ENCODE peak calls at places on chromosome 5, in four cellular contexts. One of them, this sample, is unnamed.
A peak's percentile ranks its signal among the peaks of the same experiment; 100 is the strongest.

GRCh38 chr5:136087961-136088871 is 44.4 kb upstream of the SMAD5 start:
- DNase-seq in HepG2: no peak
- DNase-seq in A549: no peak
- DNase-seq in SK-N-SH: no peak
- DNase-seq in this sample: no peak

GRCh38 chr5:7010578-7010977 is 297.3 kb downstream of the TENT4A start:
- DNase-seq in HepG2: no peak
- DNase-seq in A549: no peak
- DNase-seq in SK-N-SH: no peak
- DNase-seq in this sample: no peak

GRCh38 chr5:135236187-135236835 is 162.7 kb downstream of the MACROH2A1 start:
- DNase-seq in HepG2: no peak
- DNase-seq in A549: no peak
- DNase-seq in SK-N-SH: no peak
- DNase-seq in this sample: no peak

GRCh38 chr5:73378765-73379164 is 69.8 kb downstream of the FOXD1 start:
- DNase-seq in HepG2: no peak
- DNase-seq in A549: no peak
- DNase-seq in SK-N-SH: no peak
- DNase-seq in this sample: no peak

GRCh38 chr5:74641778-74642542 is 1.4 kb upstream of the ENC1 start:
- DNase-seq in HepG2: peak; percentile 62
- DNase-seq in A549: no peak
- DNase-seq in SK-N-SH: peak; percentile 44
- DNase-seq in this sample: peak; percentile 81

GRCh38 chr5:110665184-110665726 is 61.2 kb downstream of the TMEM232 start:
- DNase-seq in HepG2: no peak
- DNase-seq in A549: no peak
- DNase-seq in SK-N-SH: no peak
- DNase-seq in this sample: no peak

GRCh38 chr5:144194148-144194547 is 23.5 kb downstream of the KCTD16 start:
- DNase-seq in HepG2: no peak
- DNase-seq in A549: no peak
- DNase-seq in SK-N-SH: no peak
- DNase-seq in this sample: no peak

GRCh38 chr5:174481737-174482136 is 242.6 kb upstream of the MSX2 start:
- DNase-seq in HepG2: no peak
- DNase-seq in A549: no peak
- DNase-seq in SK-N-SH: no peak
- DNase-seq in this sample: no peak

GRCh38 chr5:172288465-172288864 is 4.9 kb upstream of the UBTD2 start:
- DNase-seq in HepG2: no peak
- DNase-seq in A549: no peak
- DNase-seq in SK-N-SH: no peak
- DNase-seq in this sample: no peak

GRCh38 chr5:167968784-167969183 is 322.7 kb upstream of the WWC1 start:
- DNase-seq in HepG2: no peak
- DNase-seq in A549: no peak
- DNase-seq in SK-N-SH: no peak
- DNase-seq in this sample: no peak

GRCh38 chr5:134018154-134018985 is 13.6 kb upstream of the VDAC1 start:
- DNase-seq in HepG2: peak; percentile 91
- DNase-seq in A549: peak; percentile 80
- DNase-seq in SK-N-SH: no peak
- DNase-seq in this sample: no peak

GRCh38 chr5:32276173-32276853 is 36.4 kb downstream of the MTMR12 start:
- DNase-seq in HepG2: peak; percentile 23
- DNase-seq in A549: no peak
- DNase-seq in SK-N-SH: no peak
- DNase-seq in this sample: no peak

GRCh38 chr5:124285071-124285470 is 461.4 kb downstream of the ZNF608 start:
- DNase-seq in HepG2: no peak
- DNase-seq in A549: no peak
- DNase-seq in SK-N-SH: no peak
- DNase-seq in this sample: no peak

GRCh38 chr5:96816991-96817390 is 9.2 kb upstream of the ERAP1 start:
- DNase-seq in HepG2: no peak
- DNase-seq in A549: no peak
- DNase-seq in SK-N-SH: no peak
- DNase-seq in this sample: no peak

GRCh38 chr5:180795771-180796313 is 6.8 kb downstream of the MGAT1 start:
- DNase-seq in HepG2: no peak
- DNase-seq in A549: no peak
- DNase-seq in SK-N-SH: no peak
- DNase-seq in this sample: no peak
- H3K4me1 ChIP-seq in HepG2: peaks cover 22% of the 10 kb centered on the region
- H3K4me1 ChIP-seq in A549: peaks cover 27% of the 10 kb centered on the region
- H3K4me1 ChIP-seq in SK-N-SH: peaks cover 11% of the 10 kb centered on the region
- H3K4me1 ChIP-seq in this sample: peaks cover 8% of the 10 kb centered on the region

DNA sequence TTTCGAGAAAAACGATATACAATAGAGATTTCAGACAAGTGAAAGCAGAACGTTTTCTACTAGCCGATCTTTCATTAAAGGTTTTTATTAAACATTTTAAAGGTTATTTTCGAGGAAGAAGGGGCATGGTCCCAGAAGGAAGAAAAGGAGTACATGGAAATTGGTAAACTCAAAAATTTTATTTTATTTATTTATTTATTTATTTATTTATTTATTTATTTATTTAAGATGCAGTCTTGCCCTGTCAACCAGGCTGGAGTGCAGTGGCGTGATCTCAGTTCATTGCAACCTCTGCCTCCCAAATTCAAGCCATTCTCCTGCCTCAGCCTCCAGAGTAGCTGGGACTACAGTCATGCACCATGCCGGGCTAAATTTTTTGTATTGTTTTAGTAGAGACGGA is 77.4 kb downstream of the RANBP17 start:
- DNase-seq in HepG2: no peak
- DNase-seq in A549: no peak
- DNase-seq in SK-N-SH: no peak
- DNase-seq in this sample: no peak
- TF ChIP-seq REST in HepG2: no peak
- TF ChIP-seq REST in A549: no peak
- TF ChIP-seq REST in SK-N-SH: no peak
- TF ChIP-seq REST in this sample: no peak

DNA sequence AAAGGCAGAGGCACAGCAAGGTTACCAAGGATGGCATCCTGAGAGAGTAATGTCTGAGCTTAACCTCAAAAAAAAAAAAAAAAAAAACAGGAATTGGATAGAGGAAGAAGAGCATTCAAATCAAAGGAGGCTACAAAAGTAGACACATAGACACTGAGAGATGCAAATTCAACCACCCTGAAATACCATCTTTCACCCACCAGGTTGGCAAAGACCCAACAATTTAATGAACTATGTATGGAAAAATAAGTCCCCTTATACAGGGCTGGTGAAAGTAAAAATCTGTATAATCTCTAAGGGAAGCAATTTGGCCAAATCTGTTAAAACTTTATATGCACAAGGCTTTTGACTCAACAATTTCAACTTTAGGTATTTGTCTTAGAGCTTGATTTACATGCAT is 4.9 kb downstream of the NADK2 start:
- DNase-seq in HepG2: no peak
- DNase-seq in A549: no peak
- DNase-seq in SK-N-SH: no peak
- DNase-seq in this sample: no peak
- H3K4me1 ChIP-seq in HepG2: peaks cover 45% of the 10 kb centered on the region
- H3K4me1 ChIP-seq in A549: peaks cover 19% of the 10 kb centered on the region
- H3K4me1 ChIP-seq in SK-N-SH: peaks cover 22% of the 10 kb centered on the region
- H3K4me1 ChIP-seq in this sample: peaks cover 21% of the 10 kb centered on the region

GRCh38 chr5:158532739-158533138 is 567.0 kb downstream of the EBF1 start:
- DNase-seq in HepG2: no peak
- DNase-seq in A549: no peak
- DNase-seq in SK-N-SH: no peak
- DNase-seq in this sample: no peak

GRCh38 chr5:158534203-158534602 is 565.5 kb downstream of the EBF1 start:
- DNase-seq in HepG2: no peak
- DNase-seq in A549: no peak
- DNase-seq in SK-N-SH: no peak
- DNase-seq in this sample: no peak

GRCh38 chr5:158537343-158537742 is 562.4 kb downstream of the EBF1 start:
- DNase-seq in HepG2: no peak
- DNase-seq in A549: no peak
- DNase-seq in SK-N-SH: no peak
- DNase-seq in this sample: no peak

GRCh38 chr5:158530111-158530510 is 569.6 kb downstream of the EBF1 start:
- DNase-seq in HepG2: no peak
- DNase-seq in A549: no peak
- DNase-seq in SK-N-SH: no peak
- DNase-seq in this sample: no peak

GRCh38 chr5:158531899-158532298 is 567.8 kb downstream of the EBF1 start:
- DNase-seq in HepG2: no peak
- DNase-seq in A549: no peak
- DNase-seq in SK-N-SH: no peak
- DNase-seq in this sample: no peak
- TF ChIP-seq REST in HepG2: no peak
- TF ChIP-seq REST in A549: no peak
- TF ChIP-seq REST in SK-N-SH: no peak
- TF ChIP-seq REST in this sample: no peak

DNA sequence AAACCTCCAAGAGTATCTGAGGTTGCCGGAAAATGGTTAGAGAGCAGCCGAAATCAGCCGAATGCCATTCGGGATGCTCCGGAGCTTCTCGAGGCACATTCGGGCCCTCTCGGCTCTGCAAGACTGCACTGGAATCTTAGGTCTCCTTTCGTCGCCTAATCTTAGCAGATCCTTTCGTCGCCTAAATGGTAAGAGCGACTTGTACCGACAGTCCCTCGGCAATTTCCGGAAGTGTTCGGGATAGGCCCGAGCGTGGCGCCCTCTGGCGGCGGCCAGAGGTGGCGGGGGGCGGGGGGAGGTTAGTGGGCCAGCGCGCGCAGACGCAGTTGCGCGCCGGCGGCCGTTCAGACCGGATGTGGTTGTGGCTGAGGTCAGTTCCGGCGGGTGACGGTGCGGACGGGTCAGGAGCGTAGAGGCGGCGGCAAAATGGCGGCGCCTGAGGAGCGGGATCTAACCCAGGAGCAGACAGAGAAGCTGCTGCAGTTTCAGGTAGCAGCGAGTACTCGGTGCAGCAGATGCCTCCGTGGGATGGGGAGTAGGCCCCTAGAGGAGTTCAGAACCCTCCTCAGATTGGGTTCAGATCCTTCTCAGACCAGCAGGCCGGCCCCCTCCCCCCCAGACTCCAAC is at the start of gene FAF2:
- DNase-seq in HepG2: peak; percentile 88
- DNase-seq in A549: peak; percentile 99
- DNase-seq in SK-N-SH: peak; percentile 99
- DNase-seq in this sample: peak; percentile 98
- H3K4me1 ChIP-seq in HepG2: peaks cover 39% of the 10 kb centered on the region
- H3K4me1 ChIP-seq in A549: peaks cover 24% of the 10 kb centered on the region
- H3K4me1 ChIP-seq in SK-N-SH: peaks cover 3% of the 10 kb centered on the region
- H3K4me1 ChIP-seq in this sample: peaks cover 17% of the 10 kb centered on the region

This sample was measured in Panc1.